ENCODE peak calls at places on chromosomes 12 and 14, in four cellular contexts. J is upper lobe of left lung, F is cardiac muscle cell, M is progenitor cell of endocrine pancreas. Y is an unnamed sample.

GRCh38 chr12:39623919-39624318 is 4.3 kb upstream of the ABCD2 start:
- DNase-seq in M (no peak), J (no peak), F (no peak), Y (no peak)

GRCh38 chr12:32975122-32975521 is 78.5 kb upstream of the PKP2 start:
- DNase-seq in J (no peak), F (no peak), M (no peak), Y (no peak)

GRCh38 chr12:1934831-1935230 is 16.4 kb upstream of the CACNA2D4 start:
- DNase-seq in M (peak), J (no peak), F (no peak), Y (no peak)

GRCh38 chr12:56351325-56351724 is 8.6 kb downstream of the STAT2 start:
- DNase-seq in J (no peak), F (no peak), M (no peak), Y (no peak)

GRCh38 chr14:105317546-105317945 is 3.0 kb downstream of the PACS2 start:
- DNase-seq in M (no peak), J (no peak), F (no peak), Y (no peak)

GRCh38 chr12:49019435-49020317 is 1.1 kb upstream of the PRKAG1 start:
- DNase-seq in M (no peak), J (no peak), F (peak), Y (no peak)

GRCh38 chr14:26870722-26871121 is 272.9 kb upstream of the NOVA1 start:
- DNase-seq in F (no peak), J (no peak), M (no peak), Y (no peak)

GRCh38 chr14:105023791-105024480 is 3.1 kb upstream of the CDCA4 start:
- DNase-seq in F (no peak), M (no peak), J (no peak), Y (no peak)

GRCh38 chr14:85531594-85532391 is 1.8 kb downstream of the FLRT2 start:
- DNase-seq in M (peak), J (peak), F (peak), Y (no peak)

GRCh38 chr12:6540181-6540877 is 6.0 kb downstream of the GAPDH start:
- DNase-seq in M (no peak), J (peak), F (peak), Y (no peak)

GRCh38 chr12:72491399-72491798 is 219.2 kb downstream of the TRHDE start:
- DNase-seq in M (no peak), J (no peak), F (no peak), Y (no peak)

GRCh38 chr12:109592195-109592904 is 18.8 kb downstream of the MVK start:
- DNase-seq in F (no peak), M (no peak), J (no peak), Y (no peak)

GRCh38 chr14:75254381-75254821 is 24.2 kb upstream of the FOS start:
- DNase-seq in F (no peak), J (no peak), M (no peak), Y (no peak)

GRCh38 chr12:41552507-41553047 is 364.5 kb downstream of the PDZRN4 start:
- DNase-seq in F (no peak), J (no peak), M (no peak), Y (no peak)

GRCh38 chr12:32944195-32944594 is 47.6 kb upstream of the PKP2 start:
- DNase-seq in M (no peak), J (no peak), F (no peak), Y (no peak)

GRCh38 chr12:65871865-65872645 is 47.8 kb downstream of the HMGA2 start:
- DNase-seq in F (no peak), J (no peak), M (no peak), Y (no peak)

GRCh38 chr14:49977126-49977841 is 84.4 kb downstream of the ARF6 start:
- DNase-seq in F (no peak), J (no peak), M (no peak), Y (no peak)

GRCh38 chr12:51847830-51848727 is at the start of gene FIGNL2:
- DNase-seq in F (peak), J (no peak), M (peak), Y (no peak)

GRCh38 chr12:84054811-84055210 is 857.8 kb downstream of the SLC6A15 start:
- DNase-seq in M (no peak), J (no peak), F (no peak), Y (no peak)

GRCh38 chr14:33682746-33683145 is 268.1 kb downstream of the EGLN3 start:
- DNase-seq in M (no peak), J (no peak), F (no peak), Y (no peak)

GRCh38 chr12:3303410-3304136 is 187.4 kb upstream of the PRMT8 start:
- DNase-seq in F (peak), M (no peak), J (no peak), Y (no peak)
- TF ChIP-seq CTCF in F (no peak), M (peak), J (no peak), Y (no peak)

GRCh38 chr12:106064622-106065021 is 74.1 kb downstream of the NUAK1 start:
- DNase-seq in M (no peak), F (no peak), J (no peak), Y (no peak)
- TF ChIP-seq CTCF in M (no peak), F (no peak), J (no peak), Y (no peak)

DNA sequence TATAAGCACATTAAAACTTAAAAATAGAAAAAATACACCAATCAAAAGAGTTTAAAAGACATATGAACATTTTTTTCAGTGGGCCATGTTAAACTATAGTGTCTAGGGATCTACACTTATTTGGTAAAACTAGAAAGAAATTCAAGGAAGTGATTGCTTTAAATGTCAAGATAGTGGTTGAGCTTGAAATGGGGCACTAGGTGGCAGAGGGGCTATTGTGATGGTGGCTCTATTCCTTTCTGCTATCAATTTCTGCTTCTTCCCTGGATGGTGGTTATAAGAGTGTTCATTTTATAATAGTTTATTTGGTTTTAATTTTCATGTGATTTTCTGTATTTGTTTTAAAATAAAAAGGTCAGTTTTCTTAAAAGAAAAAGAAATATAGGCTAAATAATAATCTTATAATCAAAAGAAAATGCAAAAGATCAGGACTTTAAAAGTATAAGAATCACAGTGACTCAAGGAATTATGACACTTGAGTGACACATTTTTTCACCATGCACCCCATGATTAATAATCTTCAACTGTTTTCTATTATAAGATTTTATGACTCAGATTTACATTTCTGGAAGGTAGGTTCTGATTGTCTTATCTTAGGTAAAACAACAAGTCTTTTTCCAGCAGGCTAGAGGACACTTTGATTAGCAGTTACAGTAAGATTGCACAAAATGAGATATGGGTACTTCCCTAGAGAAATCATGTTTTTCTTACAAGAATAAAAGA is 137.5 kb downstream of the FSCB start:
- DNase-seq in M (no peak), F (peak), J (no peak), Y (no peak)
- TF ChIP-seq CTCF in M (peak), F (no peak), J (no peak), Y (no peak)

DNA sequence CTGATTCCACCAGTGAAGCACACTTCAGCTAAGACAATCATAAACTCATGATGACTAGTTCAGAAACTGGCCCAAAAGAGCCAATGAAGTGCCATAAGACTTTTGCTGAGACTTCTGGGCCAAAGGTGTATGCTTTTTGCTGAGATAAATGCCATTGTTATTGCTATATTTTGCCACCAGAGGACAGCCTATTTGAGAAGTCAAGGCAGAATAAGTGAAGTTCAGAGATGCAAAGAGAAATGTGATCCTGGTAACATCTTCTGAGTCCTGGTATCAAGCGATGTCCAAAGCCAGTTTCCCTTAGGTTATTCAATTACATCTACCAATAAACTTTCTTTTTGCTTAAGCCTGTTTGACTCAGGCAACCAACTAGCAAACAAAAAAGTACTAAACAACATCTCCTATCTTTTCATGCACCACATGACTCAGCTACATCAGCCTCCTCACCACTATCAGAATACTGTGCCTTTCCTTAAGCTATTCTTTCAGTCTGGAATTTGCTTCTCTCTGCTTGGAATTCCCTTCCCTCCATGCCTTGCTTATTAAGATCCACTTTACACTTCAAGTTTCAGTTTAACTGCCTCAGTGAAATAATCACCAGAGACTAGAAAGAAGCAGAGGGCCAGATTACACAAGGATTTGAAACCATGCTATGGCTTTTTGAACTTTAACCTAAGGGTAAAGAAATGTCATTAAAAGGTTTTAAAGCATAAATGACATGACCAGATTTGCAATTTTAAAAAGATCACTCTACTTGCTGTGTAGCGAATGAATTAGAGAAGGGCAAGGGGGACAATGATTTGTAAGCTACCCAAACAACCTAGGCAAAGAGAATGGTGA is 14.0 kb downstream of the CRY1 start:
- DNase-seq in J (no peak), F (peak), M (no peak), Y (no peak)
- TF ChIP-seq CTCF in J (peak), F (peak), M (peak), Y (no peak)

DNA sequence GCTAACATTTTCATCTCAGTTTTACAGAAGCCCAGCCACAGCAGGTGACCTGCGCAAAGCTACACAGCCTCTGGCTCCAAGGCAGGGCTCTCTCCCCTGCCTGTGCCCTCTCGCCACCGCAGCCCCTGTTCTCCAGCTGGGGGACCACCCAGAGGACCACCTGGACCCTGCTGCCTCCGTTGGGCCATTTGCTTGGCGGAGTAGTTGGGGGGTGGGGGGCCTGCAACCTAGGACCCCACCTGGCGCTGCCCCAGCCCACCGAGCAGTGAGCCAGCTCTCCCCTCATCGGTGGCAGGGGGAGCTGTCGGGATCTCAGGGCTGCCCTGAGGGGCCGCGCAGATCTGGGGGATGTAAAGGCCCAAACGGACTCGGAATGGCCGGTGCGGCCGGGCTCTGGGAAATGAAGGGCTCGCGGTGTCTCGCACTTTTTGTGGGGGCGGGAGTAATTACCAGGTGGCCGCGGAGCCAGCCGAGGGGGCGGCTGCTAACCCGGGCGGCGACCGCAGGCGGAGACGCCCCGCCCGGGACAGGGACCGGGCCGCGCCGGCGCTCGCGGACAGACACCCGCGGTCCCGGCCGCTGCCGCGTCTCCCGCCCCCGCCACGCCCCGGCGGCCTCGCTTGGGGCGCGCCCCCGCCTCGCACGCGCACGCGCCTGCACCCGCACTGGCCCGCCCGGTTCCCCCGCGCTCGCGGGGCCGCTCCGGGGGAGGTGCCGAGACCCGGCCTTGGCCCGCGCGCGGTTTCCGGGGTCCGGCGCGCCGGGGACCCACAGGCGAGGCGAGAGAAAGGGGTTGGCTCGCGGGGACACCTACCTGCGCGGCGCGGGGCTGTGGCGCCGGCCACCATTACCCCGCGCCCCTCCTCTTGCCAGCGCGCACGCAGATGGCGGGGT is 8.6 kb upstream of the GPR68 start:
- DNase-seq in F (peak), J (peak), M (no peak), Y (peak)
- TF ChIP-seq CTCF in F (peak), J (no peak), M (peak), Y (no peak)

DNA sequence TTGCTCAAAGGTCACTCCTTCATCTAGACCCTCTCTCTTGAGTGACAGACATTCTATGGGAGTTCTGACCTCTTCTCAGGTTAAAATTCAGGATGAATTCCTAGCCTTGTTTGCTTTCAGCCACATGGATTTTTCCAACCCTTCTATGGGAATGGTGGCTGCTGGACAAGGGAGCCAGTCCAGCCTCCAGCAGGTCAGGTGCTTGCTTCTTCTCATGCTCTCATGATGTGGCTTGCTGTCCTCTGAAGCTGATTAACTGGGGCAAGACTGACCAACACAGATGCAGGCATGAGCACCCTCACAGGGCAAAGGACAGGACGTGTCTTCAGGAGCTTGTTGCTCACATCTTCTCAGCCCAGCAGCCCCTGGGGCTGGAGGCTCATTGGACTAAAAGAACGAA is 97.2 kb upstream of the SLC35F4 start:
- DNase-seq in M (no peak), F (no peak), J (no peak), Y (no peak)
- TF ChIP-seq CTCF in M (no peak), F (no peak), J (no peak), Y (no peak)

DNA sequence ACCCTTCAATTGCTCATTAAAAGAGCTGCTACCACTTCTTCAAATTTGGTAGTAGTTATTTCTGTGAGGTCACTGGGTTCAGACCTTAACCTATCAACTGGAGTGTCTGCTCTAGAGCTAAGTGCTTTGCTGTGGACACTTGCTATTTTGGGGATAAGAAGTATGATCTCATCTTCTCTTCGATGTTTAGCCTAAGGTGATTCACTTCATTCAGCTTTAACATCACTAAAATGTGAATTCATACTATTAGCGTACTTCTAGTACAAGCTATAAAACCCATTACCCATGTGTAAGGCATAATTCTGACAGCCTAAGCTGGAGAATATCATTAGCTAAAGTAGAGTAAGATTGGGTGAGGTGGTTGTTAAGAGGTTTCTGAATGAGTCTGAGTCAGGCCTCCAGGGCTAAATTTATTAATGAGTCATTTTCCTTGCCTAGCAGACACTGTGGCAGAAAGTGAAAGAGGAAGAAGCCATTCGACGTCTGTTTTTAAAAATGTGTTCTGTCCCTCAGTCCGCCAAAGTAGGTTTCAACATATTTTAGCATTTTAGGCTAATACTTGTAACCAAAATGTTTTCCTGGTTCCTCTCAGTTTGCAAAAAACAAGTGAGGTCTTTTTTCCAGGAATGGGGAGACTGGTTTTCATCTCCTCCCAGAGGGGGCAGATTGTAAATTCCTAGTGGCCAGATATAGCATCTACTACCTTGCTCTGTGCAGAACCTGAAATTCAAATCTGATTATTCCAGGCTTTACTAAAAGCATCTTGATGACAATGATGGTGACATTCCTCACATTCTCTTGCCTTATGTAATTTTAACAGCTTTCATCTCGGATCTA is 103.6 kb downstream of the SSPN start:
- DNase-seq in J (no peak), F (peak), M (no peak), Y (no peak)
- TF ChIP-seq CTCF in J (peak), F (peak), M (no peak), Y (no peak)

GRCh38 chr14:24843999-24844398 is 205.9 kb downstream of the STXBP6 start:
- DNase-seq in J (no peak), M (no peak), F (no peak), Y (no peak)

GRCh38 chr14:24848427-24848826 is 201.5 kb downstream of the STXBP6 start:
- DNase-seq in J (no peak), F (no peak), M (no peak), Y (no peak)

GRCh38 chr14:24847568-24847967 is 202.4 kb downstream of the STXBP6 start:
- DNase-seq in M (no peak), F (no peak), J (no peak), Y (no peak)

GRCh38 chr14:24843494-24843893 is 206.5 kb downstream of the STXBP6 start:
- DNase-seq in F (no peak), J (no peak), M (no peak), Y (no peak)

DNA sequence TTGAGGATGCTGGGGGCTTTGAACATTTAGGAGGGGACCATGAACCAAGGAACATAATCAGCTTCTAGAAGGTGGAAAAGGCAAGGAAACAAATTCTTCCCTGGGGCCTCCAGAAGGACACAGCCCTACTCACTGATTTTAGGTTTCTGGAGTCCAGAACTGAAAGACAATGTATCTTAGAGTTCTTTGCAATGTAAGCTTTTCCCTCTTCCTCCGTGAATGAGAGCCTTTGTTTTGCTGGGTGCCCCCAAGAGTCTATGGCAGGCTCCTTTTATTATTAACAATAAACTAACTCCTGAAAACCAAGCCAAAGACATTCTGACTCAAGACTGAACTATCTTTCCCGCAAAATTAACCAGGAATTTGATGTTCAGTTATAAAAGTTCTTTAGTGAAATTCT is 204.1 kb downstream of the STXBP6 start:
- DNase-seq in F (no peak), M (no peak), J (no peak), Y (no peak)
- TF ChIP-seq CTCF in F (no peak), M (no peak), J (no peak), Y (no peak)

GRCh38 chr12:54870048-54870447 is 15.7 kb downstream of the MUCL1 start:
- DNase-seq in J (no peak), M (no peak), F (no peak), Y (no peak)
- TF ChIP-seq CTCF in J (no peak), M (no peak), F (no peak), Y (no peak)

GRCh38 chr12:67366530-67367196 is 97.5 kb downstream of the CAND1 start:
- DNase-seq in M (no peak), J (no peak), F (no peak), Y (no peak)

GRCh38 chr12:67365131-67365530 is 96.0 kb downstream of the CAND1 start:
- DNase-seq in M (no peak), F (no peak), J (no peak), Y (no peak)

GRCh38 chr12:67367843-67368242 is 98.7 kb downstream of the CAND1 start:
- DNase-seq in J (no peak), M (no peak), F (no peak), Y (no peak)

DNA sequence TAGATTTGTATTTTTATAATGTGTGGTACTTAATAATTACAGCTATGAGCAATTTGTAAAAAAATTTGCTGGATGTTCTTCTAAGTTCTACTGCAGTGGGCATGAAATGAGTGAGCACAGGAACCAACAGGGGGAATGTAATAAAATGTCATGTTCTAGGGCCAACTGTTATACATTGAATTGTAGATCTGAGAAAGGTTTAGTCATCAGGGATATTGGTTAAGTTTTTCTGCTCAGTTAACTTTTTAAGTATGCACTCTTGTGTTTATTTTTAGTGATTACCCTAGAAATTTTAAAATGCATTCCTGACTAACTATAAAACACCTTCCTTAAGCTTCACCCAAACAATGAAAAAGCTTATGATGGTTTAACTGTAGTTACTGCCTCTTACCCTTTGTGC is 101.8 kb downstream of the CAND1 start:
- DNase-seq in M (no peak), J (no peak), F (no peak), Y (no peak)
- TF ChIP-seq CTCF in M (no peak), J (no peak), F (no peak), Y (no peak)

Y was measured in activated B cell treated with CpG ODN at 0.5 μM for 24 hours.